ENCODE peak calls at places on chromosomes 2 and 18, in six cellular contexts. K is K562, I is HCT116, H is GM12878, Z is HepG2, Y is H1. S is an unnamed sample.

GRCh38 chr2:61853086-61853847 is 593 bp downstream of the FAM161A start:
- DNase-seq in Z (peak; percentile 64), H (no peak), Y (peak; percentile 15), I (peak; percentile 37), K (peak; percentile 12), S (no peak)

GRCh38 chr2:84393829-84394228 is 65.3 kb downstream of the SUCLG1 start:
- DNase-seq in I (no peak), Z (no peak), K (no peak), H (no peak), Y (no peak), S (no peak)

GRCh38 chr18:55256568-55257289 is 297.5 kb upstream of the CCDC68 start:
- DNase-seq in H (no peak), I (no peak), K (no peak), Z (no peak), Y (no peak), S (no peak)

GRCh38 chr18:31097666-31098065 is 4.6 kb downstream of the DSC2 start:
- DNase-seq in H (no peak), K (no peak), I (no peak), Y (no peak), Z (no peak), S (no peak)

GRCh38 chr2:166900700-166901099 is 12.4 kb downstream of the XIRP2 start:
- DNase-seq in I (no peak), K (no peak), Y (no peak), H (no peak), Z (peak; percentile 67), S (no peak)

GRCh38 chr2:118371500-118371899 is 283.2 kb downstream of the INSIG2 start:
- DNase-seq in I (peak; percentile 19), K (peak; percentile 45), Z (peak; percentile 42), Y (peak; percentile 38), H (no peak), S (peak; percentile 51)

GRCh38 chr2:101617188-101617587 is 80.3 kb upstream of the MAP4K4 start:
- DNase-seq in Z (peak; percentile 45), K (no peak), I (no peak), H (no peak), Y (no peak), S (no peak)

GRCh38 chr2:132267372-132267771 is 105.6 kb upstream of the ANKRD30BL start:
- DNase-seq in H (no peak), I (no peak), Y (no peak), Z (no peak), K (no peak), S (no peak)

GRCh38 chr2:168208652-168209051 is 38.7 kb downstream of the STK39 start:
- DNase-seq in Y (no peak), Z (no peak), I (no peak), H (no peak), K (peak; percentile 28), S (no peak)

GRCh38 chr2:121071058-121071504 is 213.9 kb downstream of the TFCP2L1 start:
- DNase-seq in Y (no peak), H (no peak), I (peak; percentile 19), Z (peak; percentile 24), K (peak; percentile 62), S (no peak)

GRCh38 chr2:111119004-111119846 is 1.5 kb upstream of the BCL2L11 start:
- DNase-seq in Z (no peak), Y (no peak), H (no peak), I (no peak), K (no peak), S (no peak)

GRCh38 chr2:236782938-236783337 is 213.3 kb downstream of the ACKR3 start:
- DNase-seq in Y (no peak), K (no peak), H (no peak), I (no peak), Z (no peak), S (no peak)

GRCh38 chr2:73984922-73985317 is 210 bp downstream of the TET3 start:
- DNase-seq in H (no peak), K (peak; percentile 57), Z (peak; percentile 26), Y (no peak), I (no peak), S (no peak)

GRCh38 chr18:79951545-79952456 is at the start of gene SLC66A2:
- DNase-seq in H (no peak), I (peak; percentile 50), K (peak; percentile 86), Y (no peak), Z (peak; percentile 57), S (no peak)

GRCh38 chr2:41719756-41720155 is 328.1 kb upstream of the PKDCC start:
- DNase-seq in Y (no peak), K (no peak), I (no peak), H (no peak), Z (no peak), S (no peak)

GRCh38 chr2:220795705-220796104 is 776.4 kb downstream of the EPHA4 start:
- DNase-seq in Z (no peak), Y (no peak), K (no peak), H (no peak), I (no peak), S (no peak)

DNA sequence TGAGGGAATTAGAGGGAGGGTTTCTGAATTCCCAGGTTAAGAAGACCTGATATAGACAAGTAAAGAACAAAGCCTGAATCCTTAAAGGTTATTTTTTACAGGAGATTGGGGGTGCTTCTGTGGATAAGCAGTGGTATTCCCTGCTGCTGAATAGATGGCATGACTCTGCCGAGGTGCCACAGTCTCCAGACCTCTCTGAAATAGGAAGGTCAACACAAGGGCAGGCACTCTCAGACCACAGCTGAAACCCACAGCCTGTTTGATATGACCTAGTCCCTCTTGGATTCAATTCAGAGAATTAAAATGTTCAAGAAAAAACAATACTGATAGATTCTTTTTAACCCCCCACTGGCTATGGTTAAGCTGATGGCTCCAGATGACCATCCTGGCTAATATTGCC is 259.3 kb downstream of the PTGR3 start:
- DNase-seq in Z (no peak), H (no peak), K (no peak), Y (no peak), I (no peak), S (no peak)
- TF ChIP-seq ZNF274 in Z (no peak), H (no peak), K (no peak), Y (no peak), I (no peak), S (no peak)

DNA sequence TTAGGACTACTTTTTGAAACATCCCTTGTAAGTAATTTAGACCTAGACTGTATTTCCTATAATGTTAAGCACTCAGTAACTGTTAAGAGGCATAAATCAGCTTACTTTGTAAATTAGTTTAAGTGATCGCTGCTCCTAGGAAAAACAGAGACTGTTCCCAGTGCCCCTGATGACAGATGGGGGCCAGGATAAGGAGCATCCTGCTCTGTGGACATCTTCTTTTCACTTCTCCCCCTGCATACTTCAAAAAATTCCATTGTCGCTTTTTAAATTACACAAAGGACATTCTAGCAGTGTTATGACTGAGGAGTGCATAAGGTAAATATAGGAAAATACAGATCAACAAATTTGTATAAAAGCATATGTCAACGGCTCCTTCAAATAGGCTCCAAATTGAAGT is 161.9 kb upstream of the ZNF516 start:
- DNase-seq in Y (no peak), Z (no peak), K (no peak), I (no peak), H (no peak), S (no peak)
- H3K27me3 ChIP-seq in Y (no peaks in the 10 kb centered on the region), Z (peaks cover 2% of the 10 kb centered on the region), K (peaks cover 5% of the 10 kb centered on the region), I (peaks cover 53% of the 10 kb centered on the region), H (peaks cover 4% of the 10 kb centered on the region), S (no peaks in the 10 kb centered on the region)

DNA sequence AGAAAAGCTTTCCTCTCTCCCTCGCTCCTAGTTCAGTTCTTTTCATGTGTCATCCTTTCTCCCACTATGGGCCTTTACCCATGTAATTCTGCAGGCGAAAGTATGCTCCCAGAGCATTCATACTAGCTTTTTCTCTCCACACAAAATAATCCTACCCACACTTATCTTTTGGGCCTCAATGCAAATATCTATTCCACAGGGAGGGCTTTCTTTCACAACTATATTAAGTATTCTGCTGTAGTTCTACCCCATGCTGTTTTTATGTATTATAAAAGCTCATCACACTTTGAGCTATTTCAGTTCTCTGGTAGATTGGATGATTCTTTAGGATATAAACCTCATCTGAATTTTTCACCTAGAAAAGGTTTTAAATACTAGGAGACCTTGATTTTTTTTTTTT is 774.6 kb upstream of the CRIM1 start:
- DNase-seq in I (no peak), K (no peak), Z (no peak), Y (no peak), H (no peak), S (no peak)
- H3K9me3 ChIP-seq in I (peaks cover 3% of the 10 kb centered on the region), K (no peaks in the 10 kb centered on the region), Z (peaks cover 88% of the 10 kb centered on the region), Y (peaks cover 27% of the 10 kb centered on the region), H (no peaks in the 10 kb centered on the region), S (peaks cover 11% of the 10 kb centered on the region)

GRCh38 chr18:49677762-49678398 is 116.0 kb downstream of the LIPG start:
- DNase-seq in I (no peak), H (peak; percentile 5), K (peak; percentile 23), Z (no peak), Y (no peak), S (no peak)

GRCh38 chr18:49682301-49683190 is 120.7 kb downstream of the LIPG start:
- DNase-seq in Y (no peak), H (no peak), Z (no peak), I (no peak), K (no peak), S (no peak)

GRCh38 chr18:49685231-49685942 is 123.5 kb downstream of the LIPG start:
- DNase-seq in Z (no peak), I (no peak), H (no peak), K (no peak), Y (no peak), S (no peak)

GRCh38 chr18:49678440-49678839 is 116.6 kb downstream of the LIPG start:
- DNase-seq in Z (no peak), K (no peak), H (no peak), I (no peak), Y (no peak), S (no peak)

DNA sequence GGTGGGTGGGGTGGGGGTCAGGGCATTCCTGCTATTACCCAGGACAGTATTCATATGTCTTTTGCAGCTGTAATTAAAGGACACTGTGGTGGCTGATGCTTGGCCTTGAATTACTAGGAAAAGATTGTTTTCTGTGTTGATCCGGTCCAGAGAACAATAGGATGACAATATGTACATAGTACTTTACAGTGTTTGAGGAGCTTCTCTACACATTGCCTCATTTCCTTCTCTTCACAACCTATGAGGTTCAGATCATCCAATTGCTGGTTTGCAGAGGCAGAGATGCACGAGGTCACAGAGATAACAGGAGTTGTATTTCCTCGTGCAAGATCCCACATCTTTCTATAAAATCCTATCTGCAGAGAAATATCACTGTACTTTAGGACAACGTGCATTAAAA is 119.5 kb downstream of the LIPG start:
- DNase-seq in Y (no peak), Z (peak; percentile 40), K (no peak), H (no peak), I (no peak), S (no peak)
- TF ChIP-seq ZNF274 in Y (no peak), Z (no peak), K (no peak), H (no peak), I (no peak), S (no peak)

GRCh38 chr2:70613510-70613909 is 59.9 kb upstream of the TGFA start:
- DNase-seq in K (no peak), Z (no peak), Y (no peak), H (no peak), I (no peak), S (no peak)

GRCh38 chr2:70607121-70607551 is 53.5 kb upstream of the TGFA start:
- DNase-seq in I (no peak), Y (no peak), H (no peak), K (no peak), Z (no peak), S (no peak)

GRCh38 chr2:70603066-70603465 is 49.4 kb upstream of the TGFA start:
- DNase-seq in Z (no peak), I (no peak), K (no peak), Y (no peak), H (no peak), S (no peak)

GRCh38 chr2:70608373-70608772 is 54.7 kb upstream of the TGFA start:
- DNase-seq in Y (no peak), K (no peak), H (no peak), Z (no peak), I (no peak), S (no peak)
- H3K27me3 ChIP-seq in Y (no peaks in the 10 kb centered on the region), K (peaks cover 50% of the 10 kb centered on the region), H (no peaks in the 10 kb centered on the region), Z (peaks cover 6% of the 10 kb centered on the region), I (no peaks in the 10 kb centered on the region), S (peaks cover 4% of the 10 kb centered on the region)